ENCODE peak calls at places on chromosomes 16 and 17, in eight cellular contexts. Q is lower leg skin, L is breast epithelium, O is NB4, K is heart left ventricle, H is A549, P is H54, E is Peyer's patch. U is an unnamed sample.

GRCh38 chr17:71828182-71828596 is 292.6 kb upstream of the SOX9 start:
- DNase-seq in Q (no peak), L (no peak), O (no peak), K (no peak), H (no peak), P (no peak), E (no peak), U (no peak)

GRCh38 chr16:27310576-27311448 is 3.0 kb upstream of the IL4R start:
- DNase-seq in Q (peak), L (no peak), O (no peak), K (no peak), H (no peak), P (no peak), E (peak), U (no peak)

GRCh38 chr16:57926041-57926440 is 44.9 kb downstream of the CNGB1 start:
- DNase-seq in Q (no peak), L (no peak), O (no peak), K (no peak), H (no peak), P (no peak), E (no peak), U (no peak)

GRCh38 chr16:66606000-66606751 is 1.7 kb downstream of the CMTM3 start:
- DNase-seq in Q (peak), L (no peak), O (peak), K (no peak), H (no peak), P (no peak), E (peak), U (no peak)

GRCh38 chr16:5026664-5027063 is 7.1 kb downstream of the NAGPA start:
- DNase-seq in Q (no peak), L (no peak), O (no peak), K (no peak), H (no peak), P (no peak), E (no peak), U (no peak)

GRCh38 chr17:44633998-44634397 is 22.3 kb upstream of the MEIOC start:
- DNase-seq in Q (no peak), L (no peak), O (no peak), K (no peak), H (no peak), P (no peak), E (no peak), U (no peak)

GRCh38 chr16:85586360-85587145 is 26.6 kb upstream of the GSE1 start:
- DNase-seq in Q (no peak), L (no peak), O (no peak), K (no peak), H (no peak), P (no peak), E (no peak), U (no peak)

GRCh38 chr16:67514382-67514828 is 14.2 kb upstream of the RIPOR1 start:
- DNase-seq in Q (peak), L (no peak), O (peak), K (peak), H (peak), P (no peak), E (peak), U (peak)

GRCh38 chr17:3879181-3879580 is 13.7 kb downstream of the CAMKK1 start:
- DNase-seq in Q (no peak), L (no peak), O (no peak), K (no peak), H (no peak), P (no peak), E (no peak), U (no peak)

GRCh38 chr16:5143761-5144620 is 46.4 kb upstream of the EEF2KMT start:
- DNase-seq in Q (no peak), L (no peak), O (no peak), K (no peak), H (peak), P (no peak), E (no peak), U (no peak)

GRCh38 chr16:66359811-66360608 is 6.5 kb upstream of the CDH5 start:
- DNase-seq in Q (no peak), L (no peak), O (no peak), K (peak), H (no peak), P (no peak), E (no peak), U (no peak)

GRCh38 chr16:6018848-6019489 is 921.4 kb upstream of the EEF2KMT start:
- DNase-seq in Q (no peak), L (no peak), O (no peak), K (no peak), H (no peak), P (no peak), E (no peak), U (no peak)

GRCh38 chr16:57608462-57609113 is 19.8 kb upstream of the ADGRG1 start:
- DNase-seq in Q (peak), L (no peak), O (no peak), K (peak), H (no peak), P (no peak), E (peak), U (no peak)

GRCh38 chr17:11598274-11599221 is at the start of gene DNAH9:
- DNase-seq in Q (peak), L (peak), O (no peak), K (peak), H (peak), P (no peak), E (peak), U (peak)

GRCh38 chr17:76152580-76152979 is 11.5 kb upstream of the FOXJ1 start:
- DNase-seq in Q (peak), L (peak), O (no peak), K (no peak), H (no peak), P (no peak), E (no peak), U (no peak)

GRCh38 chr17:72491102-72491501 is 370.3 kb downstream of the SOX9 start:
- DNase-seq in Q (no peak), L (no peak), O (no peak), K (no peak), H (no peak), P (no peak), E (no peak), U (no peak)

GRCh38 chr17:81885454-81885853 is 5.9 kb downstream of the ALYREF start:
- DNase-seq in Q (no peak), L (no peak), O (no peak), K (no peak), H (no peak), P (no peak), E (no peak), U (no peak)

GRCh38 chr16:85947511-85948509 is 48.8 kb downstream of the IRF8 start:
- DNase-seq in Q (no peak), L (no peak), O (peak), K (no peak), H (no peak), P (no peak), E (peak), U (no peak)

GRCh38 chr17:56833023-56833811 is 503 bp downstream of the C17orf67 start:
- DNase-seq in Q (peak), L (no peak), O (peak), K (peak), H (peak), P (peak), E (peak), U (no peak)

GRCh38 chr17:73888875-73889274 is 244.6 kb upstream of the SDK2 start:
- DNase-seq in Q (no peak), L (no peak), O (no peak), K (peak), H (no peak), P (no peak), E (no peak), U (no peak)

GRCh38 chr17:57542518-57542917 is 202.6 kb downstream of the CCDC182 start:
- DNase-seq in Q (no peak), L (no peak), O (no peak), K (no peak), H (no peak), P (no peak), E (no peak), U (no peak)

GRCh38 chr17:65696739-65697394 is 135.4 kb upstream of the AXIN2 start:
- DNase-seq in Q (no peak), L (no peak), O (no peak), K (no peak), H (no peak), P (peak), E (no peak), U (no peak)

GRCh38 chr16:54673353-54673752 is 257.3 kb upstream of the IRX5 start:
- DNase-seq in Q (no peak), L (no peak), O (no peak), K (no peak), H (peak), P (no peak), E (no peak), U (no peak)

GRCh38 chr17:49990921-49991320 is 4.1 kb downstream of the DLX3 start:
- DNase-seq in Q (peak), L (no peak), O (no peak), K (no peak), H (no peak), P (no peak), E (no peak), U (no peak)

GRCh38 chr16:51907680-51908079 is 639.3 kb downstream of the TOX3 start:
- DNase-seq in Q (no peak), L (no peak), O (peak), K (no peak), H (no peak), P (no peak), E (no peak), U (no peak)

GRCh38 chr17:5585814-5586558 is 1.7 kb upstream of the NLRP1 start:
- DNase-seq in Q (no peak), L (no peak), O (no peak), K (no peak), H (no peak), P (no peak), E (no peak), U (no peak)

GRCh38 chr17:5583426-5584382 is 605 bp downstream of the NLRP1 start:
- DNase-seq in Q (peak), L (no peak), O (no peak), K (peak), H (no peak), P (no peak), E (no peak), U (no peak)

GRCh38 chr17:5582177-5582885 is 2.0 kb downstream of the NLRP1 start:
- DNase-seq in Q (no peak), L (no peak), O (no peak), K (no peak), H (no peak), P (no peak), E (no peak), U (peak)

GRCh38 chr17:5584971-5585794 is 874 bp upstream of the NLRP1 start:
- DNase-seq in Q (no peak), L (no peak), O (no peak), K (no peak), H (no peak), P (peak), E (no peak), U (no peak)

DNA sequence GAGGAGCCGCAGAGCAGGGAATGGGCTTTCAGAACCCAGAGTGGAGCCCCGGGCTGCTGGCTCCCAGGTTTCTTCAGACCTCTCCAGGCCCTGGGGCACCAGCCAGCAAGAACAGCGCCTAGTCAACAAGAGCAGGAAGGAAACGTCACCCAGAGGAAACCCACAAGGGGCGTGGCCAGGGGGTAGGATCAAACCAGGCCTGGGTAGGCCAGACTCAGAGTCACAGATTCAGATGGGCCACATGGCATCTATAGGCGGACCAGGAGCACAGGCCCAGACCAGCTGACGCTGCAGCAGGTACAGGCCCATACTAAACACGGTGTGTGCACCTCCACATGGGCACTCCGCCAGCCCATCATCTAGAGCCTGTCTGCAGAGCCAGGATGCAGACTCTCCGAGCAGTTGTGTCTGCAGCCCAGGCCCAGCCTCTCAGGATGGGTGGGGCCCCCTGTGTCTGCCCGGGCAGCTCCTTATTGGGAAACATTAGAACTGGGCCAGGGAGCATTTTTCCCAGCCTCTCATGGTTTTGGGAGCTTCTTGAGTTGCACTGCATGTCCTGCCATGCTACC is at the start of gene NLRP1:
- DNase-seq in Q (peak), L (peak), O (peak), K (peak), H (peak), P (peak), E (peak), U (peak)
- TF ChIP-seq POLR2A in Q (no peak), L (no peak), O (no peak), K (peak), H (no peak), P (peak), E (peak), U (no peak)

GRCh38 chr16:31461921-31462804 is 2.9 kb downstream of the ARMC5 start:
- DNase-seq in Q (no peak), L (no peak), O (no peak), K (no peak), H (no peak), P (no peak), E (peak), U (no peak)
- TF ChIP-seq POLR2A in Q (no peak), L (no peak), O (no peak), K (no peak), H (no peak), P (no peak), E (no peak), U (no peak)

GRCh38 chr16:3549906-3550305 is 27.3 kb downstream of the NLRC3 start:
- DNase-seq in Q (no peak), L (no peak), O (no peak), K (no peak), H (no peak), P (no peak), E (no peak), U (no peak)
- TF ChIP-seq POLR2A in Q (no peak), L (no peak), O (no peak), K (no peak), H (no peak), P (no peak), E (no peak), U (no peak)

GRCh38 chr17:1179635-1180433 is at the start of gene ABR:
- DNase-seq in Q (peak), L (no peak), O (no peak), K (peak), H (no peak), P (peak), E (peak), U (no peak)
- TF ChIP-seq POLR2A in Q (no peak), L (peak), O (no peak), K (peak), H (no peak), P (peak), E (no peak), U (no peak)

DNA sequence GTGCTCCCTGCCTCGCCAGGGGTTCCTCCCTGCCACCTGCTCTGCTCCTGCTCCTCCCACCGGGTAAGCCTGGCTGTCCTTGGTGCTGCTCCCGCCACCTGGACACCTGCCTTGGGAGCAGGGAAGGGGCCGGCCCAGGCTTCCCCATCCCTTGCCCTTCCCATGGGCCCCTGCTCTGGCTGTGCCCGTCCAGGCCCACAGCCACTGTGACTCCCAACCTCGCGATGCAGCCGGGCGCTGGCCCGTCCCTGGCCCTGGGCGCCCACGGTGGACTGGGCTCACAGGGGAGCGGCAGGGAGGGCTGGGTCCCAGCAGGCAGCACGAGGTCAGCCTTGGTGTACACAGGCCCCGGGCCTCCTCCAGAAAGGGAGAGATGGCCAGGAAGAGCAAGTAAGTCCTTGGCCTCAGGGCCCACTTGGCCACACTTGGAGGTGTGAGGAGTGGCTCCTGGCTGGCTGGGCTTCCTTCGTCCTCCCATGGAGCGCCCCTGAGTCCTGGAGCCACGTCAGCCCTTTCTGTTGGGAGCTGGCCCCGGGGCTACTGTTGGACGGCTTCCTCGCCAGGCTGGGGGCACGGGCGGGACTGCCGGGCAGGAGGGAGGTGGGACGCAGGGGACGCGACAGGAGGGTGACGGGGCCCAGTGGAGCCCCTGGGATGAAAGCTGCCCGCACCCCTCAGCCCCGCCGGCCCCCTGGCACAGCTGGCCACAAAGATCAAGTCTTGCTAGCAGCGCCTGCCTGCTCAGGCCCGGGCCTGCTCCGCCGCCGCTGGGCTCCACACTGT is 15.3 kb downstream of the ENGASE start:
- DNase-seq in Q (no peak), L (no peak), O (no peak), K (no peak), H (no peak), P (no peak), E (no peak), U (no peak)
- TF ChIP-seq POLR2A in Q (no peak), L (no peak), O (no peak), K (no peak), H (no peak), P (no peak), E (no peak), U (no peak)

GRCh38 chr17:348692-349425 is 3.7 kb downstream of the RPH3AL start:
- DNase-seq in Q (peak), L (peak), O (no peak), K (peak), H (peak), P (no peak), E (peak), U (no peak)
- TF ChIP-seq POLR2A in Q (no peak), L (no peak), O (no peak), K (no peak), H (no peak), P (no peak), E (no peak), U (no peak)

GRCh38 chr16:56605475-56605874 is 2.9 kb upstream of the MT2A start:
- DNase-seq in Q (peak), L (no peak), O (no peak), K (no peak), H (no peak), P (no peak), E (no peak), U (no peak)

GRCh38 chr16:56607675-56608042 is 725 bp upstream of the MT2A start:
- DNase-seq in Q (no peak), L (no peak), O (peak), K (no peak), H (no peak), P (no peak), E (no peak), U (no peak)

GRCh38 chr16:56604966-56605365 is 3.4 kb upstream of the MT2A start:
- DNase-seq in Q (peak), L (no peak), O (no peak), K (no peak), H (no peak), P (no peak), E (no peak), U (no peak)

GRCh38 chr16:56606688-56607618 is 1.4 kb upstream of the MT2A start:
- DNase-seq in Q (peak), L (peak), O (peak), K (peak), H (peak), P (peak), E (peak), U (peak)

DNA sequence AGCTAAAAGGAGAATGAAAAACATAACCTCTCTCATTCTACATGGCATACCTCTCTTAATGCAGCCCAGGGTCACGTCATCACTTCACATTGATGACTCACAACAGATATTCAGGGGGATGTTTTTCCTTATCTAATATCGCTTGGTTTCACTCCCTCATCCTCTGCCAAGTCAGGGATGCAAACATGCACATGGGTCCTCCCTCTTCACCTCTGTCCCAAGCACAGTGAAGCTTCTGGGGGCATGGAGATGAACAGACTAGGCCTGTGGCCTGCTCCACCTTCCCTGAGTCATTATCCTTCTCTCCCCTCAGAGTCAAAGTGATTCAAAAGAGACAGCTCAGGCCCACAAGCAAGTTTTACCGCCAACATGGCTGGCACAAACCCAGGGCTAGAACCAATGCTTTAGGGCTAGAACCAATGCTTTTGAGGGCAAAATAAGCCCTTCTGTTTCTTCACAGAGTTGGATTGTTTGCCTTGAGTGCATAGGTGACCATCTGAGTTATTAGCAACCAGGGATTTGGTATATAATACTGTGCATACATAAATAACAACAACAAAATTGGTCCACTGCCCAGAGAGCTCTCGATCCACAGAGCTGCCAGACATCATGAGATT is 2.2 kb upstream of the MT2A start:
- DNase-seq in Q (no peak), L (no peak), O (no peak), K (no peak), H (peak), P (peak), E (peak), U (no peak)
- TF ChIP-seq POLR2A in Q (no peak), L (no peak), O (no peak), K (no peak), H (no peak), P (no peak), E (no peak), U (no peak)

DNA sequence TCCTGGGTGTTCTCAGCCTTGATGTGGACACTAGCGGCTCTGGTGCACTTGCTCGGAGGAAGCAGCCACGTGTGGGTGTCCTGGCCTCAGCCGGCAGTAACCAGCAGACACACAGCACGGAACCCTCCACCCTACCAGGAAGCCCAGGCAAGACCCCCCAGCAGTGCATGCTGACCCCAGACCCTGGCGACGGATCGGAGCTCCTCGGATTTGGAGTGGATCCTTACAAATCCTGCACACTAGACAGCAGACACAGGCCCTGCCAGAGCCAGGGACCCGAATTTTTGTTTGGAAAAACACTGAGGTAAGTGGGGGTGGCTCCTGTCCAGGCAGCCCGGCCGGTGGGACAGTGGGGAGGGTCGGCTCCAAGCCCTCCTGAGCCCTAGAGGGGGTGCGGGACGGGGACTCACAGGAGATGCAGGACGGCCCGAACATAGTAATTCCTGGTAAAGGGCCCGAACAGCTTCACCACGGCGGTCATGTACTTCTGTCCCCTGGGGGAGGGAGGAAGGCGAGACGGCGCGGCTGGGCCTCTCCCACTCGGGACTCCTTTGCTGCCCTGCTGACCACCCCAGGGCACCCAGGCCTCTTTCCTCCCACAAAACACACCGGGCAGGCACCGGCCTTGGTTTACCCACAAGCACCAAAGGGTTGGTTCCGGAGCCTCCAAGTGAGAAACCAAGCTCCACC is 4.4 kb downstream of the CYBA start:
- DNase-seq in Q (no peak), L (no peak), O (no peak), K (peak), H (no peak), P (no peak), E (no peak), U (no peak)
- TF ChIP-seq POLR2A in Q (no peak), L (no peak), O (no peak), K (no peak), H (no peak), P (no peak), E (no peak), U (no peak)

GRCh38 chr17:67245694-67246397 is 850 bp upstream of the HELZ start:
- DNase-seq in Q (peak), L (no peak), O (peak), K (peak), H (peak), P (no peak), E (peak), U (no peak)
- TF ChIP-seq POLR2A in Q (no peak), L (no peak), O (no peak), K (no peak), H (no peak), P (no peak), E (peak), U (no peak)

U was measured in esophagus muscularis mucosa.